ENCODE peak calls at places on chromosomes 5 and 9, in seven cellular contexts. Z is breast epithelium, S is fibroblast of lung, G is HCT116, R is tibial nerve, W is heart right ventricle, Q is mammary epithelial cell. D is an unnamed sample. For H3K4me1, the result is how much of the 10 kb centered on the place peaks cover.

GRCh38 chr9:133945977-133946753 is 46.0 kb downstream of the VAV2 start:
- DNase-seq in S (no peak), Q (no peak), R (no peak), G (no peak), W (no peak), Z (no peak), D (no peak)

GRCh38 chr9:129135476-129135875 is 24.3 kb downstream of the PTPA start:
- DNase-seq in W (no peak), S (no peak), R (no peak), Q (no peak), G (no peak), Z (no peak), D (no peak)

GRCh38 chr9:94639045-94639995 is at the start of gene FBP1:
- DNase-seq in Z (no peak), G (no peak), R (no peak), Q (no peak), S (peak), W (peak), D (no peak)

GRCh38 chr9:110526426-110526825 is 53.1 kb downstream of the SVEP1 start:
- DNase-seq in W (no peak), R (no peak), Z (no peak), Q (peak), G (no peak), S (peak), D (no peak)

GRCh38 chr9:133691191-133691590 is 47.0 kb downstream of the SARDH start:
- DNase-seq in W (no peak), Q (no peak), Z (no peak), R (no peak), S (no peak), G (no peak), D (no peak)

GRCh38 chr5:150644496-150644895 is 4.0 kb downstream of the SYNPO start:
- DNase-seq in Z (no peak), W (peak), G (no peak), Q (no peak), R (no peak), S (no peak), D (no peak)

GRCh38 chr9:133901184-133901835 is 90.8 kb downstream of the VAV2 start:
- DNase-seq in G (no peak), S (no peak), R (no peak), W (no peak), Q (no peak), Z (no peak), D (no peak)

GRCh38 chr9:113863345-113863744 is 12.8 kb upstream of the ZNF618 start:
- DNase-seq in Q (no peak), Z (no peak), W (no peak), G (no peak), R (no peak), S (no peak), D (no peak)

GRCh38 chr9:18910858-18911257 is 122.2 kb downstream of the SAXO1 start:
- DNase-seq in Z (no peak), S (no peak), Q (no peak), W (no peak), G (no peak), R (no peak), D (no peak)

GRCh38 chr9:76817489-76817888 is 53.3 kb downstream of the PCA3 start:
- DNase-seq in R (no peak), Q (peak), Z (no peak), G (no peak), W (no peak), S (peak), D (no peak)

GRCh38 chr9:129235931-129236331 is 57.9 kb upstream of the IER5L start:
- DNase-seq in Q (no peak), S (no peak), G (no peak), Z (no peak), R (no peak), W (no peak), D (no peak)

DNA sequence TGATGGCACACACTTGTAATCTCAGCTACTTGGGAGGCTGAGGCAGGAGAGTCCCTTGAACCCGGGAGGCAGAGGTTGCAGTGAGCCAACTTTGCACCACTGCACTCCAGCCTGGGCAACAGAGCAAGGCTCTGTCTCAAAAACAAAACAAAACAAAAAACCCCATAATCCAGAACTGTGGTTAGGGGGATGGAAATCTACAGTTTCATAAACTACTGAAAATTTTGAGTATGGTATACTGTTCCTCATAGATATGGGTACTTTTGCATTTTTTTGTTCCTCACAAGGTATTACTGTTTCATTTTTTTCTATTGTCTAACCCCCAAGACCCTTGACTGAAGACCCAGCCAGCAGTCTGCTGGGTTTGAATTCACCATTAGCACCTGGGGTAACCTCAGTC is 52.2 kb upstream of the MAP3K1 start:
- DNase-seq in W (no peak), Z (no peak), Q (no peak), G (no peak), S (no peak), R (no peak), D (no peak)
- TF ChIP-seq CTCF in W (no peak), Z (no peak), Q (no peak), G (no peak), S (no peak), R (no peak), D (no peak)

DNA sequence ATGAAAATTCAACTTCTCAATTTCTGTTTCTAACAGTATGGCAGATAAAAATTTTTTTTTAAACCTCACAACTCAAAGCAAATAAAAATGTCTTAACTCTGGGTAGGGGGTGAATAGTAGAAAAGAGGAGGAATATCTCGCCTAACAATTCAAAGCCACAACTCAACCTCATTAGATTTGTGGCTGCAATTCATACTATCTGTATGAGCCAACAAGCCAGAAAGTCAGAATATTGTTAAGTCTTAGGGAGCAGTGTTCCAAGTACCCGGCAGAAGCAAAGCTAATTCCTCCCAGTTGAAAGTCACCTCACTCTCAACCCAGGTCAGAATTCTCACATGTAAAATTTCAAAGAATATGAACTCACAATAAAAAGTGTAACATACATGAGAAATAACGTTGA is 15.0 kb downstream of the PJA2 start:
- DNase-seq in S (peak), Q (no peak), W (no peak), R (no peak), Z (no peak), G (no peak), D (no peak)
- H3K4me1 ChIP-seq in S (under half), Q (under half), W (under half), R (under half), Z (under half), G (under half), D (under half)

DNA sequence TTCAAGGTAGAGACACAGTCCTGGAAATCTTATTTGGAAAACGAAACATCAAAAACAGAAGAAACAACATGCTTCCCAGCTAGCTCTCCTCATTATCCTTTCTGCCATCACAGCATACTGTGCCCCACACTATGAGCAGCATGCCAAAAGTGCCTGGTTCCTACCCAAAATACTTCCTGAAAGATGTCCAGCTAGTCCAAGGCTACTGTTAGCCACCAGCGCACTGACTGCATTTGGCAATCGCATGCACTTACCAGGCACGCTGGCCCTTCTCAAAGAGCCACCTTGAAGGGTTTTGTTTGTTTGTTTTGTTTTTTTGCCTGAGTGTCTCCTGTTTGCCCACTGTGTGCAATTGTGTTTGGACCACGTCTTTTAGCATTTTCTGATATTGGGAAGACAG is 6.8 kb downstream of the HSPB3 start:
- DNase-seq in R (no peak), G (no peak), S (no peak), Z (no peak), Q (no peak), W (no peak), D (no peak)
- TF ChIP-seq CTCF in R (no peak), G (no peak), S (no peak), Z (no peak), Q (no peak), W (no peak), D (no peak)

GRCh38 chr5:6736524-6737042 is 23.4 kb downstream of the TENT4A start:
- DNase-seq in Z (no peak), S (no peak), R (no peak), G (no peak), Q (no peak), W (no peak), D (no peak)
- H3K4me1 ChIP-seq in Z (under half), S (under half), R (under half), G (under half), Q (under half), W (half or more), D (under half)

DNA sequence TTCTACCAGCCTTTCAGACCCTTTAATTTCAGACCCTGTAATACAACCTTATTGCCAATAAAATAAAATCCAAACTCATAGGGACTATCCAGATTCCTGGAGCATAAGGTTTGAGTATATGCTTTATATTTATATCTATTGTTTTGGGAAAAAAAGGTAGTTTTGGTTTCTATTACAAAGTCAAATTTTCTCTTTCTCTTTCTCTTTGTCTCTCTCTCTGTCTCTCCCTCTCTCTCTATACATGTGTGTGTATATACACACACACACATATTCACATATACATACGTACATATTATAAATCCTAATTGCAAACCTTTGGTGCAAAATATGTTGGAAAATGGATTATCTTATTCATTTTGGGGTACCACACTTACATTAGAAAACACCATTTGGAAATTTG is 39.0 kb downstream of the TMEM232 start:
- DNase-seq in S (no peak), Q (no peak), G (no peak), Z (no peak), W (no peak), R (no peak), D (no peak)
- TF ChIP-seq CTCF in S (no peak), Q (no peak), G (no peak), Z (no peak), W (no peak), R (no peak), D (no peak)

GRCh38 chr5:132459031-132459982 is 31.3 kb downstream of the IRF1 start:
- DNase-seq in Q (no peak), R (no peak), G (peak), S (peak), W (no peak), Z (no peak), D (peak)
- H3K4me1 ChIP-seq in Q (under half), R (half or more), G (under half), S (under half), W (half or more), Z (under half), D (under half)

GRCh38 chr5:64206653-64207052 is 41.0 kb downstream of the RNF180 start:
- DNase-seq in Q (peak), W (no peak), S (no peak), R (no peak), G (no peak), Z (no peak), D (no peak)
- TF ChIP-seq CTCF in Q (peak), W (no peak), S (no peak), R (no peak), G (no peak), Z (no peak), D (no peak)

GRCh38 chr5:14443665-14444064 is 137.9 kb upstream of the OTULINL start:
- DNase-seq in Z (no peak), S (no peak), Q (no peak), W (no peak), G (no peak), R (no peak), D (no peak)
- H3K4me1 ChIP-seq in Z (under half), S (under half), Q (under half), W (half or more), G (under half), R (under half), D (under half)

GRCh38 chr9:137416006-137416562 is 6.9 kb downstream of the EXD3 start:
- DNase-seq in R (no peak), Q (no peak), S (no peak), G (no peak), Z (no peak), W (no peak), D (no peak)

GRCh38 chr9:137412431-137412830 is 10.5 kb downstream of the EXD3 start:
- DNase-seq in Z (no peak), Q (no peak), S (no peak), G (no peak), W (no peak), R (no peak), D (no peak)

GRCh38 chr9:137415451-137415850 is 7.5 kb downstream of the EXD3 start:
- DNase-seq in G (no peak), R (no peak), S (no peak), Q (no peak), W (no peak), Z (no peak), D (no peak)

GRCh38 chr9:137417161-137418021 is 5.6 kb downstream of the EXD3 start:
- DNase-seq in Z (no peak), Q (no peak), R (no peak), S (no peak), W (no peak), G (no peak), D (no peak)

DNA sequence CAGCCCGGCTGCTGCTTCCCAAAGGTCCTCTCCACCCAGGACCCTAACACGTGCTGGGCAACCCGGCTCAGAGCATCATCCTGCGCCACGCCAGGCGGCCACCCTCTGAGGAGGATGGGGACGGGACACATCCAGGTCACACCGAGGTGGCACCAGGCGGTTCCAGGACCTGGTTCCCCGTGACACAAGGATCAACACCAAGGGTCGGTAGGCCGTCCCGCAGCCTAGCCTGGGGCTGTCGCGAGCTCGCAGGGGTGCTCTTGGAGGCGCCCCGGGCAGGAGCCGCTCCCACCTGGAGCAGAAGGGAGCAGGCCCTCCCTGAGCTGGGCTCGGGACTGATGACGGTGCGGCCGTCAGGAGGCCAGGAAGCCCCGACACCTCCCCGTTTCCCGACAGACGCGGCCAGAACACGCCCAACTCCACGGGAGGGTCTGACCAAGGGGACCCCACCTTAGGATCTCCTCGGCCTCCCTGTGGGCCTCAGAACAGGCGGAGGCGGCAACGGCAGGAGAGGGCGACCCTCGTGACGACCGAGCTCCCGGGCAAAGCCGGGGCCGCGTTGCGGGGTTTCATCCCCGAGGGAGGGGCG is 6.3 kb downstream of the EXD3 start:
- DNase-seq in R (no peak), G (no peak), Z (no peak), Q (no peak), W (no peak), S (no peak), D (no peak)
- TF ChIP-seq CTCF in R (no peak), G (no peak), Z (no peak), Q (no peak), W (no peak), S (no peak), D (no peak)